ENCODE peak calls at places on chromosomes 5 and 9, in ten cellular contexts. A, T, S, Z, H, R, P, D, J and Y are unnamed samples. For H3K4me1, the result is how much of the 10 kb centered on the place peaks cover.

GRCh38 chr5:78269088-78269703 is 25.3 kb downstream of the AP3B1 start:
- DNase-seq in A (no peak), T (peak), S (peak), Z (no peak), H (no peak), R (peak), P (no peak), D (peak), J (no peak), Y (no peak)

GRCh38 chr5:54832066-54832465 is 153.3 kb downstream of the ESM1 start:
- DNase-seq in A (no peak), T (no peak), S (peak), Z (no peak), H (no peak), R (no peak), P (no peak), D (no peak), J (no peak), Y (no peak)

GRCh38 chr9:81411961-81412360 is 277.4 kb downstream of the TLE1 start:
- DNase-seq in A (no peak), T (no peak), S (peak), Z (no peak), H (no peak), R (no peak), P (no peak), D (no peak), J (no peak), Y (no peak)

GRCh38 chr9:93592389-93593021 is 16.1 kb downstream of the PHF2 start:
- DNase-seq in A (peak), T (no peak), S (no peak), Z (peak), H (no peak), R (peak), P (no peak), D (no peak), J (no peak), Y (no peak)

GRCh38 chr5:151224372-151224771 is 480 bp upstream of the CCDC69 start:
- DNase-seq in A (no peak), T (no peak), S (no peak), Z (no peak), H (no peak), R (peak), P (no peak), D (no peak), J (no peak), Y (no peak)

GRCh38 chr9:126298319-126298801 is 28.3 kb upstream of the MVB12B start:
- DNase-seq in A (no peak), T (no peak), S (no peak), Z (no peak), H (no peak), R (no peak), P (no peak), D (no peak), J (peak), Y (no peak)

GRCh38 chr5:149283611-149284480 is 12.2 kb downstream of the AFAP1L1 start:
- DNase-seq in A (no peak), T (no peak), S (no peak), Z (no peak), H (no peak), R (no peak), P (no peak), D (peak), J (no peak), Y (no peak)

GRCh38 chr5:113202904-113203716 is 226.5 kb downstream of the DCP2 start:
- DNase-seq in A (peak), T (peak), S (peak), Z (no peak), H (no peak), R (no peak), P (no peak), D (peak), J (no peak), Y (no peak)

GRCh38 chr5:159456722-159457462 is 126.6 kb upstream of the IL12B start:
- DNase-seq in A (peak), T (no peak), S (no peak), Z (no peak), H (no peak), R (no peak), P (no peak), D (no peak), J (no peak), Y (no peak)

DNA sequence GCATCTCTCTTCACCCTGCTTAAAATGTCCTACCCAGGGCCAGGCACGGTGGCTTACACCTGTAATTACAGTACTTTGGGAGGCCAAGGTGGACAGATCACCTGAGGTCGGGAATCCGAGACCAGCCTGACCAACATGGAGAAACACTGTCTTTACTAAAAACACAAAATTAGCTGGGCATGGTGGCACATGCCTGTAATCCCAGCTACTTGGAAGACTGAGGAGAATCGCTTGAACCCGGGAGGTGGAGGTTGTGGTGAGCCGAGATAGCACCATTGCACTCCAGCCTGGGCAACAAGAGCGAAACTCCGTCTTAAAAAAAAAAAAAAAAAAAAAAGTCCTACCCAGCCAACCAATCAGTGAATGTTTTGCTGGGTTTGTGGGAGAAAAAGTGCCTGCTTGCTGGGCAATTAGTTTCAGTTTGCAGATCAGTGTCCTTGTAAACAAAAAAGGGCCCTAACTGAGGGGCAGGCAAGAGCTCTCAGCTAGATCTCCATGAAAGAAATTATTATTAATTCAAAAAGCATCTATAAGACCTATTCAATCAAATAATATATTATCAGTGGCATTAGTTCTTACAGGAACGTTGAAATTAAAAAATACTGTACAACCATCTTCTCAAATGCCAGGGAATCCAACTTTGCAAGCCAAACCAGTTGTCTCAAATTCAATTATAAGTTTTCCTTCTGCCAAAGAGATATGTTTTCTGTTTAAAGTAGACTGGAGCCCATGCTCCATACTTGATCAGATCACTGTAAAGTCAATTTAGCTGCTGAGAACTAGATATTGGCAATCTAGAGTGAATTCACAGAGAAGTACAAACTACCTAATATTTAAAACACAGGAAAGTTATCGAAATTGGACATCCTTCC is 3.9 kb downstream of the MEGF9 start:
- DNase-seq in A (peak), T (no peak), S (peak), Z (no peak), H (no peak), R (peak), P (no peak), D (peak), J (no peak), Y (no peak)
- H3K4me1 ChIP-seq in A (under half), T (under half), S (under half), Z (under half), H (under half), R (under half), P (under half), D (under half), J (under half), Y (under half)

GRCh38 chr5:129904102-129904666 is at the start of gene CHSY3:
- DNase-seq in A (peak), T (peak), S (peak), Z (peak), H (peak), R (no peak), P (no peak), D (peak), J (peak), Y (peak)

GRCh38 chr5:129904667-129905466 is 602 bp downstream of the CHSY3 start:
- DNase-seq in A (no peak), T (no peak), S (no peak), Z (peak), H (no peak), R (no peak), P (no peak), D (peak), J (peak), Y (peak)

GRCh38 chr5:129905467-129906176 is 1.4 kb downstream of the CHSY3 start:
- DNase-seq in A (no peak), T (no peak), S (peak), Z (peak), H (peak), R (no peak), P (no peak), D (peak), J (no peak), Y (peak)

GRCh38 chr5:129903466-129904101 is 681 bp upstream of the CHSY3 start:
- DNase-seq in A (no peak), T (no peak), S (no peak), Z (no peak), H (peak), R (no peak), P (no peak), D (no peak), J (no peak), Y (no peak)

GRCh38 chr5:129906177-129906887 is 2.1 kb downstream of the CHSY3 start:
- DNase-seq in A (no peak), T (no peak), S (peak), Z (no peak), H (peak), R (no peak), P (no peak), D (peak), J (peak), Y (no peak)
- TF ChIP-seq CTCF in A (no peak), T (no peak), S (no peak), Z (no peak), H (no peak), R (no peak), P (no peak), D (peak), J (no peak), Y (no peak)

GRCh38 chr5:67006152-67006848 is 190.3 kb downstream of the CD180 start:
- DNase-seq in A (no peak), T (no peak), S (no peak), Z (no peak), H (no peak), R (peak), P (no peak), D (no peak), J (no peak), Y (no peak)
- H3K4me3 ChIP-seq in A (no peak), T (peak), S (peak), Z (peak), H (no peak), R (peak), P (peak), D (peak), J (peak), Y (peak)

GRCh38 chr5:179909224-179909623 is 1.5 kb upstream of the TBC1D9B start:
- DNase-seq in A (no peak), T (no peak), S (no peak), Z (no peak), H (no peak), R (no peak), P (no peak), D (no peak), J (no peak), Y (no peak)
- H3K4me1 ChIP-seq in A (under half), T (under half), S (under half), Z (under half), H (under half), R (under half), P (under half), D (under half), J (under half), Y (under half)

DNA sequence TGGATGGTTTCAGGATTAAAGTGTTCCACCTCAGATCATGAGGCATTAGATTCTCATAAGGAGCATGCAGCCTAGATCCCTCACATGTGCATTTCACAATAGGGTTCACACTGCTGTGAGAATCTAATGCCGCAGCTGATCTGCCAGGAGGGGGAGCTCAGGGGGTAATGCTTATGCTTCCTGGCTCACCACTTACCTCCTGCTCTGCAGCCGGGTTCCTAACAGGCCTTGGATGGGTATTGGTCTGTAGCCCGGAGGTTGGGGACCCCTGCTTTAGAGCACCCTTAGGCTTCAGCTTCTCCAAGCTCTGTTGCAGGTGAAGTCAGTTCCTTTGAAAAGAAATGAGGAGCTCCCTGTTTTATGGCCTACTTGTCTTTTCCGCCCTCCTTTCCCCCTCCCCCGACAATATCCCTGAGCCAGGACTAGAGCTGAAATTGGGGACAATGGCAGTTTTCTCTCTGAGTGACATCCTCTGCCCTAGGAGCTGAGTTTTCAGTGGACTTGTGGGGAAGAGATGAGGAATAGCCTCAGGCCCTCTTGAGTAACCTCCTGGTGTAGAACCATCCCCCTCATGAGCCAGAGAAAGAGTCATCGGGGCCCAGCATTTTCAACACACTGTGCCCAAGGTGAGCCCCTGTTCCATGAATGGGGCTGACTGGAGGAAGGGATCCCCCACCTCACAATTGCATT is 16.2 kb upstream of the MAT2B start:
- DNase-seq in A (no peak), T (no peak), S (peak), Z (no peak), H (no peak), R (no peak), P (no peak), D (peak), J (no peak), Y (no peak)
- TF ChIP-seq CTCF in A (peak), T (peak), S (no peak), Z (no peak), H (no peak), R (peak), P (peak), D (peak), J (no peak), Y (peak)